ENCODE peak calls at places on chromosomes 16 and 17, in ten cellular contexts. M is activated T-cell treated with anti-CD3 and anti-CD28 coated beads for 48 hours; E is effector CD4-positive, alpha-beta T cell; H is sciatic nerve; C is NCI-H69; R is fibroblast of lung; X is activated T-helper 1 cell treated with Interleukin-2 at 50 U/mL for 16 hours; A is skeletal muscle cell; Y is effector memory CD4-positive, alpha-beta T cell; S is natural killer cell. Q is an unnamed sample.

GRCh38 chr16:84749815-84750214 is 50.0 kb downstream of the USP10 start:
- DNase-seq in M (no peak), E (no peak), Y (no peak), C (no peak), S (no peak), R (no peak), A (no peak), X (no peak), H (no peak), Q (no peak)

GRCh38 chr17:58081641-58082340 is 1.4 kb upstream of the DYNLL2 start:
- DNase-seq in C (no peak), H (no peak), M (no peak), S (no peak), Y (no peak), E (no peak), A (no peak), R (no peak), X (no peak), Q (no peak)

GRCh38 chr16:59510008-59510424 is 775.9 kb upstream of the GOT2 start:
- DNase-seq in E (no peak), X (no peak), H (no peak), A (no peak), R (peak), S (no peak), C (no peak), M (no peak), Y (no peak), Q (peak)

GRCh38 chr16:3607634-3608033 is 3.8 kb downstream of the SLX4 start:
- DNase-seq in X (no peak), H (no peak), Y (no peak), C (no peak), R (no peak), E (no peak), S (no peak), A (no peak), M (no peak), Q (no peak)

GRCh38 chr17:74744714-74745547 is 3.5 kb upstream of the NHERF1 start:
- DNase-seq in A (no peak), Y (peak), S (peak), H (peak), C (peak), X (peak), R (peak), E (peak), M (peak), Q (peak)

GRCh38 chr16:78298986-78299385 is 199.5 kb downstream of the WWOX start:
- DNase-seq in H (no peak), C (no peak), M (no peak), E (no peak), A (no peak), Y (no peak), R (peak), X (no peak), S (no peak), Q (no peak)

GRCh38 chr17:45307290-45308015 is 9.4 kb downstream of the MAP3K14 start:
- DNase-seq in M (no peak), S (no peak), A (peak), C (peak), H (no peak), E (no peak), R (peak), X (no peak), Y (no peak), Q (no peak)

GRCh38 chr16:81514041-81514559 is 69.5 kb downstream of the CMIP start:
- DNase-seq in Y (no peak), C (no peak), M (no peak), R (no peak), A (no peak), S (no peak), H (no peak), X (no peak), E (no peak), Q (no peak)

GRCh38 chr17:7081341-7082062 is 1.5 kb upstream of the CLEC10A start:
- DNase-seq in X (no peak), E (no peak), C (no peak), Y (no peak), H (no peak), R (no peak), A (no peak), S (peak), M (no peak), Q (no peak)

GRCh38 chr17:859461-860195 is 77.5 kb downstream of the MRM3 start:
- DNase-seq in M (no peak), X (no peak), S (no peak), C (no peak), H (no peak), R (peak), E (no peak), A (no peak), Y (no peak), Q (no peak)

GRCh38 chr16:88843256-88843655 is 13.5 kb downstream of the GALNS start:
- DNase-seq in A (no peak), R (no peak), C (no peak), Y (no peak), E (no peak), H (no peak), S (no peak), X (no peak), M (no peak), Q (no peak)

GRCh38 chr16:72876981-72877373 is 171.0 kb downstream of the ZFHX3 start:
- DNase-seq in X (no peak), M (no peak), Y (no peak), R (peak), C (no peak), S (no peak), H (no peak), A (no peak), E (no peak), Q (no peak)

GRCh38 chr16:84513111-84514065 is 8.9 kb upstream of the MEAK7 start:
- DNase-seq in Y (no peak), S (no peak), E (no peak), R (peak), X (no peak), A (no peak), C (no peak), M (no peak), H (peak), Q (no peak)

GRCh38 chr16:50306287-50306686 is 39.9 kb downstream of the ADCY7 start:
- DNase-seq in S (no peak), C (no peak), E (no peak), H (no peak), M (no peak), Y (no peak), R (no peak), A (no peak), X (no peak), Q (no peak)

GRCh38 chr17:10036511-10037061 is 131.5 kb upstream of the RCVRN start:
- DNase-seq in H (peak), A (no peak), C (no peak), S (no peak), M (no peak), Y (no peak), E (no peak), R (no peak), X (no peak), Q (peak)

GRCh38 chr16:84828322-84828721 is 8.5 kb downstream of the CRISPLD2 start:
- DNase-seq in C (no peak), R (no peak), S (no peak), A (no peak), X (no peak), Y (no peak), M (no peak), H (no peak), E (no peak), Q (no peak)

GRCh38 chr16:25014500-25015147 is 545 bp downstream of the ARHGAP17 start:
- DNase-seq in A (no peak), E (peak), R (peak), H (peak), M (no peak), Y (no peak), X (peak), S (peak), C (peak), Q (peak)

GRCh38 chr16:56814537-56815432 is 50.2 kb upstream of the SLC12A3 start:
- DNase-seq in E (no peak), A (no peak), Y (no peak), X (no peak), S (no peak), M (no peak), C (no peak), H (no peak), R (peak), Q (no peak)

GRCh38 chr16:78925071-78925714 is 675.3 kb downstream of the MAF start:
- DNase-seq in E (no peak), M (peak), A (no peak), Y (no peak), H (no peak), S (no peak), X (no peak), R (no peak), C (no peak), Q (no peak)

GRCh38 chr17:43665387-43666101 is 3.8 kb upstream of the MEOX1 start:
- DNase-seq in R (no peak), Y (no peak), E (no peak), H (peak), C (no peak), S (no peak), A (no peak), M (no peak), X (no peak), Q (peak)

GRCh38 chr16:81353895-81354294 is 39.1 kb downstream of the GAN start:
- DNase-seq in X (no peak), A (no peak), S (no peak), R (no peak), Y (no peak), M (no peak), C (no peak), H (no peak), E (no peak), Q (no peak)

GRCh38 chr16:85593503-85594195 is 19.5 kb upstream of the GSE1 start:
- DNase-seq in E (no peak), M (no peak), A (no peak), H (no peak), R (no peak), C (peak), X (no peak), S (no peak), Y (no peak), Q (peak)

GRCh38 chr17:50763716-50764450 is 3.4 kb downstream of the ANKRD40CL start:
- DNase-seq in H (no peak), C (peak), X (no peak), A (no peak), S (no peak), Y (no peak), R (no peak), M (no peak), E (no peak), Q (peak)

GRCh38 chr17:28330671-28331070 is 4.6 kb downstream of the IFT20 start:
- DNase-seq in A (no peak), X (no peak), H (peak), Y (no peak), S (no peak), R (no peak), E (no peak), M (no peak), C (no peak), Q (no peak)

GRCh38 chr17:28878158-28878910 is 19.2 kb downstream of the FLOT2 start:
- DNase-seq in X (no peak), H (no peak), R (no peak), A (no peak), C (no peak), M (no peak), E (no peak), S (no peak), Y (no peak), Q (no peak)

GRCh38 chr17:77736721-77737120 is 221.8 kb upstream of the TNRC6C start:
- DNase-seq in S (no peak), C (no peak), E (no peak), M (no peak), A (no peak), H (peak), R (no peak), X (no peak), Y (no peak), Q (peak)

GRCh38 chr16:53024045-53024444 is 28.7 kb downstream of the CHD9NB start:
- DNase-seq in M (no peak), E (no peak), H (no peak), X (no peak), C (no peak), Y (no peak), S (no peak), R (no peak), A (no peak), Q (no peak)

GRCh38 chr16:50699345-50700159 is 6.1 kb downstream of the NOD2 start:
- DNase-seq in M (peak), A (no peak), Y (peak), H (no peak), X (no peak), S (no peak), C (no peak), E (peak), R (no peak), Q (no peak)

GRCh38 chr16:48963306-48963705 is 318.3 kb downstream of the CBLN1 start:
- DNase-seq in S (no peak), A (no peak), C (no peak), M (no peak), R (peak), H (no peak), X (no peak), Y (no peak), E (no peak), Q (no peak)

GRCh38 chr16:20897253-20897896 is 2.8 kb downstream of the DCUN1D3 start:
- DNase-seq in C (no peak), R (peak), E (no peak), M (no peak), X (no peak), H (no peak), S (no peak), Y (no peak), A (peak), Q (peak)

GRCh38 chr17:1473170-1473569 is 17.1 kb upstream of the CRK start:
- DNase-seq in A (no peak), H (no peak), M (no peak), Y (no peak), R (no peak), E (no peak), X (no peak), S (no peak), C (no peak), Q (no peak)

GRCh38 chr17:39868554-39868942 is 546 bp downstream of the ZPBP2 start:
- DNase-seq in H (no peak), M (no peak), X (no peak), S (no peak), C (no peak), R (no peak), E (no peak), A (no peak), Y (no peak), Q (no peak)

GRCh38 chr17:80584171-80584905 is 39.7 kb downstream of the RPTOR start:
- DNase-seq in Y (no peak), H (no peak), A (no peak), M (no peak), E (no peak), X (no peak), S (no peak), R (peak), C (no peak), Q (no peak)

GRCh38 chr16:84194470-84195200 is 3.7 kb downstream of the ADAD2 start:
- DNase-seq in Y (no peak), R (no peak), M (no peak), E (no peak), H (no peak), A (no peak), X (peak), C (peak), S (no peak), Q (no peak)

GRCh38 chr16:20344630-20345029 is 7.9 kb downstream of the UMOD start:
- DNase-seq in X (no peak), C (no peak), M (no peak), H (no peak), S (no peak), A (no peak), R (no peak), Y (no peak), E (no peak), Q (no peak)

GRCh38 chr17:1590031-1590746 is 27.6 kb upstream of the PITPNA start:
- DNase-seq in R (peak), C (no peak), E (no peak), Y (no peak), M (no peak), H (no peak), A (no peak), S (no peak), X (no peak), Q (peak)

GRCh38 chr16:19898924-19899604 is 14.4 kb upstream of the GPRC5B start:
- DNase-seq in Y (no peak), A (no peak), R (peak), C (peak), H (no peak), X (no peak), S (no peak), E (no peak), M (no peak), Q (peak)